ENCODE peak calls at places on chromosomes 2 and 18, in ten cellular contexts. Z is foreskin fibroblast, N is aorta, S is NCI-H2081 treated with DMSO at 0.1 percent for 48 hours, F is amygdala, O is hypothalamus, H is type B pancreatic cell, A is heart right ventricle, U is PC-9, G is H54. V is an unnamed sample.

GRCh38 chr2:216215991-216216390 is 106.8 kb downstream of the XRCC5 start:
- DNase-seq in Z (no peak), N (no peak), S (no peak), F (no peak), O (no peak), H (no peak), A (no peak), U (no peak), G (no peak), V (peak; percentile 55)

GRCh38 chr2:77086478-77086877 is 435.7 kb downstream of the LRRTM4 start:
- DNase-seq in Z (no peak), N (no peak), S (no peak), F (no peak), O (no peak), H (no peak), A (no peak), U (no peak), G (no peak), V (no peak)

GRCh38 chr18:70822167-70822566 is 533.3 kb downstream of the SOCS6 start:
- DNase-seq in Z (no peak), N (no peak), S (no peak), F (no peak), O (no peak), H (no peak), A (no peak), U (no peak), G (no peak), V (no peak)

GRCh38 chr2:127622561-127623387 is 23.2 kb upstream of the GPR17 start:
- DNase-seq in Z (no peak), N (peak; percentile 38), S (no peak), F (no peak), O (no peak), H (no peak), A (no peak), U (no peak), G (no peak), V (no peak)

GRCh38 chr2:33133436-33133835 is 186.7 kb downstream of the LTBP1 start:
- DNase-seq in Z (no peak), N (no peak), S (no peak), F (no peak), O (no peak), H (no peak), A (peak; percentile 22), U (no peak), G (no peak), V (no peak)

GRCh38 chr2:200226652-200227426 is 79.7 kb upstream of the SPATS2L start:
- DNase-seq in Z (no peak), N (no peak), S (no peak), F (no peak), O (no peak), H (no peak), A (peak; percentile 57), U (no peak), G (no peak), V (no peak)

GRCh38 chr2:200065477-200065876 is 110.1 kb downstream of the MAIP1 start:
- DNase-seq in Z (no peak), N (no peak), S (no peak), F (no peak), O (no peak), H (no peak), A (no peak), U (no peak), G (no peak), V (no peak)

GRCh38 chr2:121722479-121722878 is 14.2 kb downstream of the NIFK start:
- DNase-seq in Z (peak; percentile 78), N (no peak), S (no peak), F (no peak), O (no peak), H (no peak), A (no peak), U (no peak), G (peak; percentile 67), V (peak; percentile 33)

GRCh38 chr2:98012561-98012979 is 16.8 kb upstream of the TMEM131 start:
- DNase-seq in Z (no peak), N (no peak), S (no peak), F (no peak), O (no peak), H (no peak), A (no peak), U (no peak), G (no peak), V (no peak)

GRCh38 chr2:32678825-32679224 is 51.0 kb downstream of the TTC27 start:
- DNase-seq in Z (peak; percentile 22), N (no peak), S (no peak), F (no peak), O (no peak), H (no peak), A (no peak), U (no peak), G (peak; percentile 7), V (peak; percentile 11)

V was measured in ACHN.